ENCODE peak calls at places on chromosomes 13 and 19, in seven cellular contexts. K is left cardiac atrium; C is lung; O is stimulated activated naive CD8-positive, alpha-beta T cell treated with anti-CD3 and anti-CD28 coated beads, Interleukin-15, amount 100 ng/mL, for 72 hours; Z is left ventricle myocardium superior; Y is activated CD4-positive, CD25-positive, alpha-beta regulatory T cell treated with anti-CD3 and anti-CD28 coated beads, Interleukin-2, amount 50 U/mL, for 24 hours; V is Panc1. U is an unnamed sample.

GRCh38 chr13:54018485-54018884 is 989.9 kb downstream of the OLFM4 start:
- ATAC-seq in K (no peak), C (no peak), O (no peak), Z (no peak), Y (no peak), V (no peak), U (no peak)

GRCh38 chr13:77833331-77833863 is 85.2 kb downstream of the EDNRB start:
- ATAC-seq in K (peak; percentile 79), C (no peak), O (no peak), Z (peak; percentile 85), Y (no peak), V (no peak), U (no peak)

GRCh38 chr19:19459099-19459498 is 53.6 kb downstream of the GATAD2A start:
- ATAC-seq in K (no peak), C (no peak), O (peak; percentile 42), Z (no peak), Y (peak; percentile 61), V (no peak), U (no peak)

GRCh38 chr19:38971672-38972071 is 3.9 kb downstream of the FBXO17 start:
- ATAC-seq in K (no peak), C (no peak), O (no peak), Z (no peak), Y (no peak), V (no peak), U (no peak)

GRCh38 chr13:48816696-48817095 is 159.0 kb upstream of the FNDC3A start:
- ATAC-seq in K (no peak), C (no peak), O (no peak), Z (no peak), Y (no peak), V (no peak), U (no peak)

GRCh38 chr13:99847318-99847750 is 124.2 kb downstream of the ZIC5 start:
- ATAC-seq in K (no peak), C (no peak), O (no peak), Z (no peak), Y (no peak), V (no peak), U (no peak)

GRCh38 chr13:110023729-110024645 is 237.6 kb upstream of the IRS2 start:
- ATAC-seq in K (peak; percentile 92), C (no peak), O (no peak), Z (peak; percentile 98), Y (no peak), V (no peak), U (no peak)

GRCh38 chr13:101474419-101474957 is 22.0 kb downstream of the ITGBL1 start:
- ATAC-seq in K (peak; percentile 46), C (no peak), O (no peak), Z (peak; percentile 35), Y (no peak), V (peak; percentile 30), U (no peak)

GRCh38 chr13:109113427-109113826 is 484.0 kb downstream of the MYO16 start:
- ATAC-seq in K (no peak), C (no peak), O (peak; percentile 45), Z (no peak), Y (no peak), V (no peak), U (no peak)

GRCh38 chr13:113628291-113629270 is 29.4 kb downstream of the ATP4B start:
- ATAC-seq in K (no peak), C (no peak), O (no peak), Z (no peak), Y (no peak), V (no peak), U (no peak)

GRCh38 chr19:34337747-34338146 is 27.2 kb upstream of the GPI start:
- ATAC-seq in K (peak; percentile 59), C (no peak), O (no peak), Z (peak; percentile 81), Y (no peak), V (no peak), U (no peak)

GRCh38 chr13:99655351-99656091 is 154.2 kb downstream of the TM9SF2 start:
- ATAC-seq in K (no peak), C (no peak), O (peak; percentile 24), Z (no peak), Y (peak; percentile 72), V (no peak), U (no peak)

GRCh38 chr13:29583073-29583785 is 12.3 kb downstream of the SLC7A1 start:
- ATAC-seq in K (no peak), C (no peak), O (no peak), Z (no peak), Y (no peak), V (peak; percentile 85), U (no peak)

U was measured in stimulated activated memory B cell treated with anti-CD40 and anti-IgM and Interleukin-4, amounts not matched to agents 10 μg/mL and 1 μg/mL and 100 μg/mL, for 72 hours.